ENCODE peak calls at places on chromosomes 11 and 22, in four cellular contexts. C, B, Q and W are unnamed samples.

GRCh38 chr11:99200720-99201119 is 180.0 kb downstream of the CNTN5 start:
- DNase-seq in Q (no peak), B (no peak), C (no peak), W (no peak)

GRCh38 chr11:63920870-63921417 is 4.0 kb upstream of the RCOR2 start:
- DNase-seq in C (no peak), Q (no peak), B (no peak), W (no peak)

GRCh38 chr11:89489930-89490329 is 1.2 kb downstream of the NOX4 start:
- DNase-seq in Q (no peak), C (no peak), B (no peak), W (no peak)

GRCh38 chr11:78929092-78929905 is 354.6 kb upstream of the NARS2 start:
- DNase-seq in B (no peak), C (no peak), Q (no peak), W (no peak)

GRCh38 chr11:90134420-90135003 is at the start of gene NAALAD2:
- DNase-seq in C (no peak), Q (peak; percentile 18), B (peak; percentile 37), W (no peak)

GRCh38 chr22:44337658-44338004 is 24.9 kb upstream of the SHISAL1 start:
- DNase-seq in C (no peak), B (peak; percentile 66), Q (peak; percentile 61), W (no peak)

GRCh38 chr11:95698939-95699562 is 90.5 kb downstream of the FAM76B start:
- DNase-seq in Q (no peak), B (peak; percentile 60), C (no peak), W (no peak)

GRCh38 chr11:29208117-29208516 is 808.7 kb downstream of the KCNA4 start:
- DNase-seq in Q (no peak), C (no peak), B (no peak), W (no peak)

GRCh38 chr11:76025817-76026216 is 180.5 kb downstream of the WNT11 start:
- DNase-seq in Q (no peak), C (no peak), B (no peak), W (no peak)

GRCh38 chr11:10139656-10140055 is 154.4 kb downstream of the SBF2 start:
- DNase-seq in B (peak; percentile 81), Q (peak; percentile 8), C (no peak), W (peak; percentile 40)

GRCh38 chr22:45124176-45124857 is 39.4 kb upstream of the NUP50 start:
- DNase-seq in Q (no peak), B (peak; percentile 20), C (no peak), W (no peak)

GRCh38 chr11:67268036-67268683 is 1.9 kb downstream of the GRK2 start:
- DNase-seq in B (no peak), Q (no peak), C (no peak), W (no peak)

GRCh38 chr11:111423250-111423615 is 44.2 kb upstream of the POU2AF1 start:
- DNase-seq in C (no peak), B (no peak), Q (no peak), W (no peak)

GRCh38 chr11:96162816-96163499 is 180.0 kb downstream of the MAML2 start:
- DNase-seq in C (no peak), Q (no peak), B (peak; percentile 98), W (no peak)

GRCh38 chr11:65611028-65611757 is 2.8 kb downstream of the MAP3K11 start:
- DNase-seq in C (no peak), B (no peak), Q (no peak), W (no peak)

GRCh38 chr11:99513368-99513767 is 492.6 kb downstream of the CNTN5 start:
- DNase-seq in C (no peak), B (no peak), Q (no peak), W (no peak)

GRCh38 chr22:19957445-19957844 is 15.8 kb upstream of the TXNRD2 start:
- DNase-seq in B (no peak), Q (no peak), C (no peak), W (no peak)
- TF ChIP-seq CTCF in B (no peak), Q (no peak), C (no peak), W (peak; percentile 9)

GRCh38 chr11:107606122-107606521 is 15.2 kb downstream of the ELMOD1 start:
- DNase-seq in B (no peak), C (no peak), Q (no peak), W (no peak)
- TF ChIP-seq CTCF in B (peak; percentile 19), C (no peak), Q (no peak), W (peak; percentile 35)

GRCh38 chr11:60915250-60915914 is 1.4 kb downstream of the TMEM109 start:
- DNase-seq in C (no peak), B (peak; percentile 55), Q (peak; percentile 79), W (no peak)
- TF ChIP-seq CTCF in C (peak; percentile 14), B (peak; percentile 10), Q (no peak), W (peak; percentile 47)

DNA sequence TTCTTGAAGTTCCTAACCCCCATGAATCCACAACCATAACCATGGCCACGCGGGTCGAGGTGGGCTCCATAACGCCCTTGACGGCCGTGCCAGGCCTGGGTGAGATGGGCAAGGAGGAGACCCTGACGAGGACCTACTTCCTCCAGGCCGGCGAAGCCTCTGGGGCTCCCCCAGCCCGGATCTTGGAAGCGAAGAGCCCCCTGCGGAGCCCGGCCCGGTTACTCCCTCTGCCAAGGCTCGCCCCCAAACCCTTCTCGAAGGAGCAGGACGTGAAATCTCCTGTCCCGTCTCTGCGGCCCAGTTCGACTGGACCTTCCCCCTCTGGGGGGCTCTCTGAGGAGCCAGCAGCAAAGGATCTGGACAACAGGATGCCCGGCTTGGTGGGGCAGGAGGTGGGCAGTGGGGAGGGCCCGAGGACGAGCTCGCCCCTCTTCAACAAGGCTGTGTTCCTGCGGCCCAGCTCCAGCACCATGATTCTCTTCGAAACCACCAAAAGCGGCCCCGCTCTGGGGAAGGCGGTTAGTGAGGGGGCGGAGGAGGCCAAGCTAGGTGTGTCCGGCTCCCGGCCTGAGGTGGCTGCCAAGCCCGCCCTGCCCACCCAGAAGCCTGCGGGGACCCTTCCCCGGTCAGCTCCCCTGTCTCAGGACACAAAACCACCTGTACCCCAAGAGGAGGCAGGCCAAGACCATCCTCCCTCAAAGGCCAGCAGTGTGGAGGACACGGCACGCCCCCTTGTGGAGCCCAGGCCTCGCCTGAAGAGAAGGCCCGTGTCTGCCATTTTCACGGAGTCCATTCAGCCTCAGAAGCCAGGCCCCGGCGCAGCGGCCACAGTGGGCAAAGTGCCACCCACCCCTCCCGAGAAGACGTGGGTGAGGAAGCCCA is 75.7 kb downstream of the KIAA1671 start:
- DNase-seq in B (no peak), Q (peak; percentile 38), C (no peak), W (no peak)
- TF ChIP-seq CTCF in B (peak; percentile 20), Q (no peak), C (peak; percentile 28), W (peak; percentile 51)

GRCh38 chr11:17846852-17847453 is 112.4 kb downstream of the KCNC1 start:
- DNase-seq in C (no peak), B (peak; percentile 69), Q (peak; percentile 30), W (peak; percentile 6)
- TF ChIP-seq CTCF in C (no peak), B (peak; percentile 44), Q (no peak), W (peak; percentile 41)

DNA sequence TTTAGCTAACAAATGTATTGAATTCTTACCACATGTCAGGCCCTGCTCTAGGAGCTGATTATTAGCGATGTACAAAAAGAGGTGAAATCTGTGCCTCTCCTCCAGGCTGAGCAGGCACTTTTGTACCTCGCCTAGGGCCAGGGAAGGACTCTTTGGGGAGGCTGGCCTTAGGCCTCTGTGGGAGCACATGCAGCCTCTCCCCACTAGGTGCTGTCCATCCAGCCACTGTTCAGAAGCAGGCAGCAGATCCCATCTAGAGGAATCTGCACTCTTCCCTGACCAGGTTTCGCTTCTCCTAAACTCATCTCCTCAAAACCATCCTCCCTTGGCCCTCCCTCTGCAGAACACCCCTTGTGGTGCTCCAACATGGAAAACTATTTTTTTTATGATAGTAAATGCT is 51.9 kb upstream of the WT1 start:
- DNase-seq in B (no peak), Q (peak; percentile 13), C (no peak), W (no peak)
- TF ChIP-seq CTCF in B (no peak), Q (no peak), C (no peak), W (peak; percentile 30)

GRCh38 chr11:108663154-108663877 is 1.6 kb upstream of the DDX10 start:
- DNase-seq in B (no peak), C (no peak), Q (no peak), W (no peak)

GRCh38 chr11:108664241-108664640 is 628 bp upstream of the DDX10 start:
- DNase-seq in C (no peak), Q (no peak), B (no peak), W (no peak)

GRCh38 chr11:108666373-108666772 is 1.5 kb downstream of the DDX10 start:
- DNase-seq in C (no peak), Q (no peak), B (peak; percentile 15), W (no peak)

GRCh38 chr11:108662700-108663099 is 2.2 kb upstream of the DDX10 start:
- DNase-seq in C (no peak), Q (no peak), B (no peak), W (no peak)

DNA sequence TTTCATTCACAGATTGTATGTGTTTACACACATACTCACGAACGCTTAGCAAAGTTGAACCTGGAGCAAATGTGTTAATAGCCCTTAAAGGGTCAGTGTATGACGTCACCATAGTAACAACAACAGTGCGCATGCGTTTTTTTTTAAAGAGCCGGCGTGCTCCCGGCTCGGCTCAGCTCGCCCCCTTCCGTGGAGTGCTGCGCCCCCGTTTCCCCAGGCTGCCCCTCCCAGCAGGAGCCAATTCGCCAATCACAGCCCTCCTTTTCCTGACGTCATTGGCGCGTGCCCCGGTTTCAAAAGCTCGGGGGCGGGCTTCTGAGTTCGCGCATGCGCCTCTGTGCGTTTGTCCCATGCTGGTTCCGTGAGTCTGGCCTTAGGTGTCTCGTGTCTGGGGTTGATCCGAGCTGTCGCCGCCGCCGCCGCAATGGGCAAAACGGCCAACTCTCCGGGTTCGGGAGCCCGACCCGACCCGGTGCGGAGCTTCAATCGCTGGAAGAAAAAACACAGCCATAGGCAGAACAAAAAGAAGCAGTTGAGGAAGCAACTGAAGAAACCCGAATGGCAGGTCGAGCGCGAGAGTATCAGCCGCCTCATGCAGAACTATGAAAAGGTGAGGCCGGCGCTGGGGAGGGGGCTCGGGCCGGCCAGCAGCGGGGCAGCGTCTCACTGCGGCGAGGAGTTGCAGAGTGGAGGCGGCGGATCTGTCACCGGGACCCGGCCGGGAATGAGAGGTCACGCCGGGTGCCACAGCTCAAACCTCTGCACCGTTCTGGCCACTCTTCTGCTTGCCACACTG is at the start of gene DDX10:
- DNase-seq in B (peak; percentile 98), Q (peak; percentile 93), C (peak; percentile 82), W (peak; percentile 76)
- TF ChIP-seq CTCF in B (no peak), Q (no peak), C (no peak), W (no peak)

GRCh38 chr11:72646024-72646423 is 28.2 kb downstream of the PDE2A start:
- DNase-seq in B (no peak), C (no peak), Q (no peak), W (no peak)

GRCh38 chr11:72643547-72643946 is 30.7 kb downstream of the PDE2A start:
- DNase-seq in C (no peak), B (peak; percentile 54), Q (peak; percentile 79), W (peak; percentile 27)

GRCh38 chr11:72641900-72642814 is 32.1 kb downstream of the PDE2A start:
- DNase-seq in B (no peak), C (no peak), Q (peak; percentile 47), W (no peak)

GRCh38 chr11:72641522-72641899 is 32.7 kb downstream of the PDE2A start:
- DNase-seq in C (no peak), Q (no peak), B (no peak), W (no peak)

GRCh38 chr11:72642815-72643511 is 31.3 kb downstream of the PDE2A start:
- DNase-seq in C (no peak), Q (peak; percentile 75), B (peak; percentile 23), W (no peak)
- TF ChIP-seq CTCF in C (peak; percentile 95), Q (peak; percentile 93), B (no peak), W (peak; percentile 75)

GRCh38 chr11:134395002-134395401 is 17.0 kb downstream of the B3GAT1 start:
- DNase-seq in Q (no peak), B (no peak), C (no peak), W (no peak)
- TF ChIP-seq CTCF in Q (no peak), B (no peak), C (no peak), W (no peak)